ENCODE peak calls at places on chromosomes 2 and 18, in six cellular contexts. Y is A549, V is H1, L is suprapubic skin, E is stomach, M is K562. U is an unnamed sample.

GRCh38 chr18:59056706-59057492 is 82.8 kb upstream of the SEC11C start:
- DNase-seq in Y (no peak), V (peak), L (peak), E (peak), M (peak), U (peak)

GRCh38 chr2:42854207-42854818 is 61.9 kb upstream of the HAAO start:
- DNase-seq in Y (no peak), V (no peak), L (no peak), E (no peak), M (no peak), U (peak)

GRCh38 chr2:231243883-231244282 is 45.5 kb downstream of the ARMC9 start:
- DNase-seq in Y (no peak), V (no peak), L (no peak), E (no peak), M (no peak), U (no peak)

GRCh38 chr2:118954297-118955060 is 12.5 kb downstream of the MARCO start:
- DNase-seq in Y (no peak), V (no peak), L (no peak), E (no peak), M (no peak), U (no peak)

GRCh38 chr2:4053769-4054493 is 350.6 kb downstream of the DCDC2C start:
- DNase-seq in Y (no peak), V (no peak), L (no peak), E (no peak), M (no peak), U (no peak)

GRCh38 chr18:34128436-34128835 is 96.3 kb downstream of the NOL4 start:
- DNase-seq in Y (no peak), V (no peak), L (no peak), E (no peak), M (no peak), U (no peak)

GRCh38 chr2:69958480-69958879 is 3.0 kb downstream of the ASPRV1 start:
- DNase-seq in Y (no peak), V (no peak), L (no peak), E (peak), M (no peak), U (no peak)

GRCh38 chr2:40734797-40735196 is 282.9 kb upstream of the SLC8A1 start:
- DNase-seq in Y (no peak), V (no peak), L (no peak), E (no peak), M (no peak), U (no peak)

GRCh38 chr2:21037671-21038108 is 6.2 kb downstream of the APOB start:
- DNase-seq in Y (no peak), V (no peak), L (no peak), E (no peak), M (no peak), U (no peak)

GRCh38 chr2:126663184-126663963 is 7.4 kb downstream of the GYPC start:
- DNase-seq in Y (no peak), V (no peak), L (no peak), E (no peak), M (no peak), U (no peak)

GRCh38 chr2:98875746-98876145 is 60.3 kb downstream of the CRACDL start:
- DNase-seq in Y (no peak), V (no peak), L (no peak), E (no peak), M (no peak), U (no peak)

GRCh38 chr18:42719221-42719620 is 396.3 kb downstream of the RIT2 start:
- DNase-seq in Y (no peak), V (no peak), L (no peak), E (no peak), M (no peak), U (no peak)

GRCh38 chr2:119760876-119761275 is 1.2 kb downstream of the PTPN4 start:
- DNase-seq in Y (peak), V (no peak), L (no peak), E (no peak), M (peak), U (no peak)

GRCh38 chr18:27184115-27185024 is 738 bp downstream of the CHST9 start:
- DNase-seq in Y (no peak), V (no peak), L (no peak), E (no peak), M (no peak), U (no peak)

GRCh38 chr2:44935854-44936185 is 5.7 kb upstream of the SIX3 start:
- DNase-seq in Y (no peak), V (no peak), L (no peak), E (no peak), M (no peak), U (no peak)

GRCh38 chr2:46163804-46164569 is 133.2 kb upstream of the EPAS1 start:
- DNase-seq in Y (peak), V (no peak), L (no peak), E (no peak), M (no peak), U (no peak)

GRCh38 chr18:10131036-10131774 is 217.4 kb downstream of the VAPA start:
- DNase-seq in Y (no peak), V (no peak), L (no peak), E (no peak), M (no peak), U (no peak)

GRCh38 chr2:8078760-8079159 is 603.1 kb upstream of the ID2 start:
- DNase-seq in Y (no peak), V (no peak), L (no peak), E (no peak), M (no peak), U (no peak)
- TF ChIP-seq EP300 in Y (no peak), V (no peak), L (no peak), E (no peak), M (no peak), U (no peak)

GRCh38 chr18:49813321-49814146 is at the start of gene ACAA2:
- DNase-seq in Y (peak), V (no peak), L (peak), E (peak), M (peak), U (peak)
- TF ChIP-seq EP300 in Y (no peak), V (no peak), L (no peak), E (no peak), M (no peak), U (no peak)

GRCh38 chr2:156098506-156098905 is 234.0 kb downstream of the NR4A2 start:
- DNase-seq in Y (no peak), V (no peak), L (no peak), E (no peak), M (no peak), U (no peak)
- TF ChIP-seq EP300 in Y (no peak), V (no peak), L (no peak), E (no peak), M (no peak), U (no peak)

GRCh38 chr18:12015697-12016062 is 34.4 kb downstream of the IMPA2 start:
- DNase-seq in Y (no peak), V (no peak), L (peak), E (peak), M (no peak), U (no peak)
- TF ChIP-seq EP300 in Y (no peak), V (no peak), L (no peak), E (no peak), M (no peak), U (no peak)

DNA sequence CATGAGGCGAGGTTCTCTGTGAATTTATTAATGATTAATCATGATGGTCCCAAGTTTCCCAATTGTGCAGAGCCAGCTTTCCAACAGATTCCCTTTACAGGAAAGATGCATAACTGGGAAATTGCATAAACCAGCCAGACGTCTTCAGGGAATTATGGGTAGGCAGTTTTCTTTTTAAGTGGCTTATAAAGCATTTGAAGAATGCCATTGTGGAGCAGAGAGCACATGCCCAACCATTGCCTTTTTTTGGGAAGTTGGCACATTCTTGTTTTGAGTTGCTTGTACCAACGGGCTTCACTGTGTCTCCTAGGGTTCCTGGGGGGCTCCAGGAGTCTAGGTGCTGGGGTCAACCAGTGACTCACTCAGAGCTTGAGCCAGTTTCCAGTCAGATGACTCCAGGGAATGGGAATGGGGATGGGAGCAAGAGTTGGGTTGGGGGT is 231.7 kb upstream of the FOSL2 start:
- DNase-seq in Y (peak), V (no peak), L (no peak), E (no peak), M (no peak), U (no peak)
- TF ChIP-seq EP300 in Y (peak), V (no peak), L (no peak), E (no peak), M (no peak), U (peak)

U was measured in tibial nerve.